ENCODE peak calls at places on chromosomes 3 and 15, in eight cellular contexts. A is A549, O is PC-3, R is cardiac fibroblast, W is foreskin fibroblast, E is hepatocyte, X is fibroblast of pulmonary artery, I is epithelial cell of proximal tubule. Z is an unnamed sample.

GRCh38 chr15:94777037-94777436 is 545.7 kb downstream of the MCTP2 start:
- DNase-seq in I (no peak), R (no peak), A (no peak), E (no peak), W (no peak), X (no peak), O (no peak), Z (no peak)

GRCh38 chr3:182710557-182711157 is 82.6 kb upstream of the ATP11B start:
- DNase-seq in E (peak), A (no peak), X (peak), R (peak), W (no peak), I (no peak), O (peak), Z (no peak)

GRCh38 chr3:37653466-37653865 is 208.2 kb upstream of the CTDSPL start:
- DNase-seq in R (no peak), A (no peak), W (no peak), O (no peak), I (no peak), X (no peak), E (no peak), Z (no peak)

GRCh38 chr3:113626513-113627371 is 69.7 kb downstream of the USF3 start:
- DNase-seq in E (peak), A (peak), I (peak), W (peak), R (peak), X (peak), O (peak), Z (peak)

GRCh38 chr3:30655187-30655812 is 48.9 kb downstream of the TGFBR2 start:
- DNase-seq in X (peak), R (peak), A (no peak), W (no peak), I (no peak), E (no peak), O (peak), Z (no peak)

GRCh38 chr15:48644827-48645557 is 517 bp downstream of the FBN1 start:
- DNase-seq in R (peak), W (peak), A (peak), E (peak), I (no peak), O (peak), X (peak), Z (peak)

GRCh38 chr3:62295571-62295970 is 77.8 kb downstream of the FEZF2 start:
- DNase-seq in I (no peak), O (no peak), X (no peak), R (no peak), E (no peak), A (no peak), W (no peak), Z (no peak)

GRCh38 chr15:35784745-35785144 is 238.8 kb upstream of the DPH6 start:
- DNase-seq in A (peak), E (peak), O (no peak), X (peak), R (peak), W (no peak), I (no peak), Z (no peak)

GRCh38 chr3:177681852-177682251 is 484.6 kb upstream of the TBL1XR1 start:
- DNase-seq in O (no peak), A (no peak), W (no peak), E (no peak), R (no peak), I (no peak), X (no peak), Z (no peak)

GRCh38 chr15:77597804-77598453 is 34.8 kb downstream of the LINGO1 start:
- DNase-seq in E (no peak), X (peak), O (no peak), A (no peak), R (no peak), W (no peak), I (no peak), Z (peak)

GRCh38 chr3:121552797-121553196 is 7.0 kb upstream of the POLQ start:
- DNase-seq in W (no peak), O (no peak), A (no peak), R (no peak), E (no peak), I (no peak), X (no peak), Z (no peak)

GRCh38 chr3:184172681-184173373 is 1.8 kb upstream of the AP2M1 start:
- DNase-seq in W (peak), E (no peak), I (no peak), A (no peak), R (peak), X (peak), O (no peak), Z (no peak)

GRCh38 chr3:133152056-133152455 is 113.9 kb downstream of the TMEM108 start:
- DNase-seq in X (no peak), R (no peak), I (no peak), E (peak), W (no peak), A (no peak), O (no peak), Z (no peak)

GRCh38 chr3:8504611-8504973 is 3.0 kb downstream of the LMCD1 start:
- DNase-seq in O (no peak), W (no peak), X (no peak), A (no peak), I (no peak), E (no peak), R (no peak), Z (no peak)

GRCh38 chr3:193837347-193837827 is 244.4 kb downstream of the OPA1 start:
- DNase-seq in W (no peak), E (no peak), A (no peak), O (no peak), R (no peak), X (no peak), I (no peak), Z (no peak)

GRCh38 chr3:156615592-156616173 is 58.7 kb upstream of the TIPARP start:
- DNase-seq in A (no peak), E (no peak), W (peak), I (peak), R (peak), X (peak), O (peak), Z (no peak)

GRCh38 chr3:160661660-160662059 is 15.3 kb upstream of the ARL14 start:
- DNase-seq in I (no peak), A (no peak), X (no peak), W (no peak), O (peak), E (no peak), R (no peak), Z (no peak)

GRCh38 chr3:123757281-123757940 is 126.7 kb downstream of the MYLK start:
- DNase-seq in E (no peak), X (no peak), A (no peak), O (no peak), W (peak), R (peak), I (no peak), Z (no peak)

GRCh38 chr15:65902373-65902772 is 33.1 kb downstream of the RAB11A start:
- DNase-seq in X (peak), E (peak), O (peak), A (peak), I (peak), R (peak), W (no peak), Z (no peak)

GRCh38 chr3:89353465-89353864 is 246.0 kb downstream of the EPHA3 start:
- DNase-seq in O (peak), A (no peak), W (peak), X (no peak), I (no peak), E (no peak), R (no peak), Z (no peak)

GRCh38 chr15:94083467-94083991 is 147.8 kb upstream of the MCTP2 start:
- DNase-seq in O (no peak), E (peak), X (peak), W (peak), I (no peak), R (peak), A (no peak), Z (no peak)

GRCh38 chr15:22786868-22787698 is 639 bp downstream of the NIPA1 start:
- DNase-seq in O (peak), R (no peak), W (peak), A (peak), E (peak), I (no peak), X (peak), Z (peak)

GRCh38 chr3:138068046-138068445 is 47.4 kb downstream of the DZIP1L start:
- DNase-seq in X (no peak), R (no peak), A (no peak), I (no peak), O (no peak), W (no peak), E (no peak), Z (no peak)

GRCh38 chr15:55897560-55898336 is 95.7 kb downstream of the NEDD4 start:
- DNase-seq in O (peak), W (peak), A (peak), R (peak), I (no peak), E (peak), X (peak), Z (peak)

GRCh38 chr3:37741644-37742043 is 120.0 kb upstream of the CTDSPL start:
- DNase-seq in R (peak), I (no peak), E (peak), O (peak), A (peak), X (no peak), W (no peak), Z (peak)

GRCh38 chr15:80010131-80010673 is 39.2 kb upstream of the BCL2A1 start:
- DNase-seq in I (no peak), A (peak), R (peak), W (peak), X (peak), O (peak), E (no peak), Z (no peak)

GRCh38 chr15:99436472-99437314 is 129.1 kb upstream of the MEF2A start:
- DNase-seq in E (no peak), O (no peak), R (no peak), I (no peak), W (no peak), X (no peak), A (no peak), Z (no peak)

DNA sequence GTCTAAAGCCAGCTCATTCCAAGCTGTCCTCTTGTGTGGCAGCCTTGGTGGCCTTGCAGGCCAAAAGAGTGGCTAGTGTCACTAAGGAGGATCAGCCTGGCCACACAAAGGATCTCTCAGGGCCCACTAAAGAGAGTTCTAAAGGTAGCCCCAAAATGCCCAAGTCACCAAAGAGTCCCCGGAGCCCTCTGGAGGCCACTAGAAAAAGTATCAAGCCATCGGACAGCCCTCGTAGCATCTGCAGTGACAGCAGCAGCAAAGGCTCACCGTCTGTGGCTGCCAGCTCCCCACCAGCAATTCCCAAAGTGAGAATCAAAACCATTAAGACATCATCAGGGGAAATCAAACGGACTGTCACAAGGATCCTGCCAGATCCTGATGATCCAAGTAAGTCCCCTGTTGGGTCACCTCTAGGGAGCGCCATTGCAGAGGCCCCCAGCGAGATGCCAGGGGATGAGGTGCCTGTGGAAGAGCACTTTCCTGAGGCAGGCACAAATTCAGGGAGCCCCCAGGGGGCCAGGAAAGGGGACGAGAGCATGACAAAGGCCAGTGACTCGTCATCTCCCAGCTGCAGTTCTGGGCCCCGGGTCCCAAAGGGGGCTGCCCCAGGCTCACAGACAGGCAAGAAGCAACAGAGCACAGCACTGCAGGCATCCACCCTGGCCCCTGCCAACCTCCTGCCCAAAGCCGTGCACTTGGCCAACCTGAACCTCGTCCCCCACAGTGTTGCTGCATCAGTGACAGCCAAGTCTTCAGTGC is 33.5 kb upstream of the ALPK3 start:
- DNase-seq in O (no peak), X (no peak), I (no peak), W (no peak), R (no peak), A (no peak), E (no peak), Z (no peak)
- TF ChIP-seq CTCF in O (peak), X (no peak), I (no peak), W (no peak), R (peak), A (no peak), E (no peak), Z (no peak)

GRCh38 chr15:91945385-91945784 is 91.9 kb downstream of the SLCO3A1 start:
- DNase-seq in W (no peak), I (no peak), R (no peak), X (no peak), A (no peak), O (peak), E (no peak), Z (no peak)

GRCh38 chr15:91948001-91948608 is 94.6 kb downstream of the SLCO3A1 start:
- DNase-seq in W (no peak), R (peak), X (peak), E (no peak), I (peak), O (peak), A (peak), Z (no peak)

GRCh38 chr15:91947370-91947769 is 93.9 kb downstream of the SLCO3A1 start:
- DNase-seq in W (no peak), I (no peak), R (no peak), E (no peak), O (no peak), X (no peak), A (no peak), Z (no peak)

GRCh38 chr15:91946075-91946474 is 92.6 kb downstream of the SLCO3A1 start:
- DNase-seq in X (no peak), E (no peak), W (no peak), A (no peak), O (no peak), I (no peak), R (no peak), Z (no peak)

GRCh38 chr15:91946914-91947313 is 93.4 kb downstream of the SLCO3A1 start:
- DNase-seq in E (no peak), X (no peak), W (no peak), R (no peak), A (no peak), I (no peak), O (no peak), Z (peak)
- TF ChIP-seq CTCF in E (no peak), X (no peak), W (no peak), R (peak), A (no peak), I (peak), O (no peak), Z (no peak)

GRCh38 chr3:67357610-67358458 is 296.6 kb downstream of the SUCLG2 start:
- DNase-seq in E (peak), A (peak), X (peak), W (no peak), R (peak), I (peak), O (peak), Z (peak)
- TF ChIP-seq CTCF in E (peak), A (peak), X (peak), W (peak), R (peak), I (peak), O (peak), Z (peak)

GRCh38 chr3:186930639-186931486 is 537 bp downstream of the ST6GAL1 start:
- DNase-seq in O (peak), X (peak), R (peak), A (peak), W (peak), I (no peak), E (peak), Z (peak)
- TF ChIP-seq CTCF in O (no peak), X (peak), R (no peak), A (no peak), W (no peak), I (peak), E (no peak), Z (no peak)